ENCODE peak calls at places on chromosomes 5 and 9, in eight cellular contexts. One of them, this sample, is unnamed. For H3K9me3 and H3K36me3, the result is how much of the 10 kb centered on the place peaks cover.

GRCh38 chr9:135239769-135240141 is 152.3 kb downstream of the OLFM1 start:
- DNase-seq in neural progenitor cell: no peak
- DNase-seq in body of pancreas: no peak
- DNase-seq in CD4-positive, CD25-positive, alpha-beta regulatory T cell: no peak
- DNase-seq in SK-N-SH: no peak
- DNase-seq in DND-41: no peak
- DNase-seq in CD4-positive, alpha-beta memory T cell: no peak
- DNase-seq in transverse colon: no peak
- DNase-seq in this sample: no peak

GRCh38 chr5:137754236-137754960 is at the start of gene HNRNPA0:
- DNase-seq in neural progenitor cell: peak
- DNase-seq in CD4-positive, alpha-beta memory T cell: peak
- DNase-seq in SK-N-SH: peak
- DNase-seq in CD4-positive, CD25-positive, alpha-beta regulatory T cell: peak
- DNase-seq in DND-41: peak
- DNase-seq in body of pancreas: peak
- DNase-seq in transverse colon: peak
- DNase-seq in this sample: peak

GRCh38 chr5:128304791-128305190 is 221.2 kb downstream of the SLC12A2 start:
- DNase-seq in CD4-positive, CD25-positive, alpha-beta regulatory T cell: no peak
- DNase-seq in transverse colon: no peak
- DNase-seq in neural progenitor cell: no peak
- DNase-seq in DND-41: no peak
- DNase-seq in SK-N-SH: no peak
- DNase-seq in CD4-positive, alpha-beta memory T cell: no peak
- DNase-seq in body of pancreas: no peak
- DNase-seq in this sample: no peak

GRCh38 chr9:136858844-136859757 is 7.0 kb downstream of the MAMDC4 start:
- DNase-seq in transverse colon: peak
- DNase-seq in SK-N-SH: no peak
- DNase-seq in body of pancreas: peak
- DNase-seq in CD4-positive, CD25-positive, alpha-beta regulatory T cell: no peak
- DNase-seq in DND-41: no peak
- DNase-seq in neural progenitor cell: no peak
- DNase-seq in CD4-positive, alpha-beta memory T cell: no peak
- DNase-seq in this sample: no peak

GRCh38 chr9:124849801-124850200 is 3.5 kb upstream of the WDR38 start:
- DNase-seq in CD4-positive, CD25-positive, alpha-beta regulatory T cell: no peak
- DNase-seq in neural progenitor cell: no peak
- DNase-seq in CD4-positive, alpha-beta memory T cell: no peak
- DNase-seq in body of pancreas: no peak
- DNase-seq in SK-N-SH: no peak
- DNase-seq in transverse colon: no peak
- DNase-seq in DND-41: no peak
- DNase-seq in this sample: no peak

GRCh38 chr5:36599986-36600779 is 6.2 kb upstream of the SLC1A3 start:
- DNase-seq in DND-41: no peak
- DNase-seq in CD4-positive, CD25-positive, alpha-beta regulatory T cell: no peak
- DNase-seq in neural progenitor cell: no peak
- DNase-seq in CD4-positive, alpha-beta memory T cell: no peak
- DNase-seq in SK-N-SH: no peak
- DNase-seq in body of pancreas: no peak
- DNase-seq in transverse colon: no peak
- DNase-seq in this sample: no peak

GRCh38 chr5:51484326-51484725 is 101.1 kb downstream of the ISL1 start:
- DNase-seq in CD4-positive, CD25-positive, alpha-beta regulatory T cell: no peak
- DNase-seq in CD4-positive, alpha-beta memory T cell: no peak
- DNase-seq in body of pancreas: no peak
- DNase-seq in DND-41: no peak
- DNase-seq in SK-N-SH: no peak
- DNase-seq in neural progenitor cell: no peak
- DNase-seq in transverse colon: no peak
- DNase-seq in this sample: no peak

GRCh38 chr9:115939065-115939765 is 214.4 kb upstream of the PAPPA start:
- DNase-seq in body of pancreas: no peak
- DNase-seq in transverse colon: no peak
- DNase-seq in CD4-positive, CD25-positive, alpha-beta regulatory T cell: no peak
- DNase-seq in neural progenitor cell: no peak
- DNase-seq in DND-41: no peak
- DNase-seq in SK-N-SH: no peak
- DNase-seq in CD4-positive, alpha-beta memory T cell: no peak
- DNase-seq in this sample: no peak

GRCh38 chr5:172868924-172869565 is 35.0 kb downstream of the ERGIC1 start:
- DNase-seq in neural progenitor cell: no peak
- DNase-seq in transverse colon: peak
- DNase-seq in CD4-positive, alpha-beta memory T cell: no peak
- DNase-seq in CD4-positive, CD25-positive, alpha-beta regulatory T cell: no peak
- DNase-seq in body of pancreas: peak
- DNase-seq in DND-41: no peak
- DNase-seq in SK-N-SH: peak
- DNase-seq in this sample: no peak

GRCh38 chr9:137235424-137236237 is 4.9 kb downstream of the SLC34A3 start:
- DNase-seq in SK-N-SH: no peak
- DNase-seq in body of pancreas: no peak
- DNase-seq in CD4-positive, CD25-positive, alpha-beta regulatory T cell: no peak
- DNase-seq in neural progenitor cell: no peak
- DNase-seq in transverse colon: no peak
- DNase-seq in DND-41: no peak
- DNase-seq in CD4-positive, alpha-beta memory T cell: no peak
- DNase-seq in this sample: no peak

GRCh38 chr5:173909205-173909604 is 21.1 kb downstream of the CPEB4 start:
- DNase-seq in SK-N-SH: no peak
- DNase-seq in transverse colon: no peak
- DNase-seq in body of pancreas: no peak
- DNase-seq in CD4-positive, alpha-beta memory T cell: no peak
- DNase-seq in DND-41: no peak
- DNase-seq in neural progenitor cell: no peak
- DNase-seq in CD4-positive, CD25-positive, alpha-beta regulatory T cell: no peak
- DNase-seq in this sample: no peak

GRCh38 chr5:158383485-158383884 is 524.5 kb upstream of the CLINT1 start:
- DNase-seq in DND-41: no peak
- DNase-seq in CD4-positive, CD25-positive, alpha-beta regulatory T cell: no peak
- DNase-seq in transverse colon: no peak
- DNase-seq in CD4-positive, alpha-beta memory T cell: no peak
- DNase-seq in SK-N-SH: no peak
- DNase-seq in neural progenitor cell: no peak
- DNase-seq in body of pancreas: no peak
- DNase-seq in this sample: no peak

GRCh38 chr9:88342246-88342645 is 46.0 kb upstream of the SPIN1 start:
- DNase-seq in CD4-positive, alpha-beta memory T cell: no peak
- DNase-seq in neural progenitor cell: no peak
- DNase-seq in CD4-positive, CD25-positive, alpha-beta regulatory T cell: no peak
- DNase-seq in SK-N-SH: no peak
- DNase-seq in DND-41: no peak
- DNase-seq in body of pancreas: no peak
- DNase-seq in transverse colon: no peak
- DNase-seq in this sample: no peak

GRCh38 chr5:113574417-113574816 is 60.9 kb downstream of the YTHDC2 start:
- DNase-seq in transverse colon: no peak
- DNase-seq in DND-41: no peak
- DNase-seq in CD4-positive, alpha-beta memory T cell: no peak
- DNase-seq in neural progenitor cell: no peak
- DNase-seq in CD4-positive, CD25-positive, alpha-beta regulatory T cell: no peak
- DNase-seq in body of pancreas: no peak
- DNase-seq in SK-N-SH: no peak
- DNase-seq in this sample: no peak

GRCh38 chr9:97848237-97848581 is 4.8 kb upstream of the FOXE1 start:
- DNase-seq in body of pancreas: no peak
- DNase-seq in neural progenitor cell: peak
- DNase-seq in SK-N-SH: peak
- DNase-seq in CD4-positive, alpha-beta memory T cell: no peak
- DNase-seq in DND-41: no peak
- DNase-seq in transverse colon: no peak
- DNase-seq in CD4-positive, CD25-positive, alpha-beta regulatory T cell: no peak
- DNase-seq in this sample: no peak

GRCh38 chr5:5063533-5063953 is 76.6 kb upstream of the ADAMTS16 start:
- DNase-seq in body of pancreas: no peak
- DNase-seq in CD4-positive, CD25-positive, alpha-beta regulatory T cell: no peak
- DNase-seq in SK-N-SH: peak
- DNase-seq in transverse colon: no peak
- DNase-seq in CD4-positive, alpha-beta memory T cell: no peak
- DNase-seq in DND-41: no peak
- DNase-seq in neural progenitor cell: peak
- DNase-seq in this sample: no peak

GRCh38 chr5:121497176-121497575 is 354.5 kb upstream of the FTMT start:
- DNase-seq in CD4-positive, alpha-beta memory T cell: no peak
- DNase-seq in SK-N-SH: no peak
- DNase-seq in body of pancreas: no peak
- DNase-seq in CD4-positive, CD25-positive, alpha-beta regulatory T cell: no peak
- DNase-seq in neural progenitor cell: peak
- DNase-seq in DND-41: no peak
- DNase-seq in transverse colon: no peak
- DNase-seq in this sample: no peak

GRCh38 chr9:137156567-137157375 is 13.1 kb downstream of the LRRC26 start:
- DNase-seq in CD4-positive, CD25-positive, alpha-beta regulatory T cell: peak
- DNase-seq in DND-41: peak
- DNase-seq in body of pancreas: no peak
- DNase-seq in transverse colon: peak
- DNase-seq in CD4-positive, alpha-beta memory T cell: peak
- DNase-seq in neural progenitor cell: peak
- DNase-seq in SK-N-SH: peak
- DNase-seq in this sample: no peak

GRCh38 chr5:34452170-34452828 is 203.8 kb upstream of the RAI14 start:
- DNase-seq in transverse colon: no peak
- DNase-seq in SK-N-SH: no peak
- DNase-seq in CD4-positive, alpha-beta memory T cell: no peak
- DNase-seq in neural progenitor cell: peak
- DNase-seq in CD4-positive, CD25-positive, alpha-beta regulatory T cell: no peak
- DNase-seq in body of pancreas: peak
- DNase-seq in DND-41: no peak
- DNase-seq in this sample: no peak

GRCh38 chr9:21812415-21812814 is 10.0 kb downstream of the MTAP start:
- DNase-seq in SK-N-SH: no peak
- DNase-seq in CD4-positive, CD25-positive, alpha-beta regulatory T cell: no peak
- DNase-seq in CD4-positive, alpha-beta memory T cell: no peak
- DNase-seq in neural progenitor cell: no peak
- DNase-seq in body of pancreas: no peak
- DNase-seq in DND-41: no peak
- DNase-seq in transverse colon: no peak
- DNase-seq in this sample: no peak

GRCh38 chr9:7154650-7155049 is 396.9 kb downstream of the KDM4C start:
- DNase-seq in neural progenitor cell: no peak
- DNase-seq in SK-N-SH: peak
- DNase-seq in transverse colon: no peak
- DNase-seq in CD4-positive, CD25-positive, alpha-beta regulatory T cell: no peak
- DNase-seq in CD4-positive, alpha-beta memory T cell: no peak
- DNase-seq in DND-41: no peak
- DNase-seq in body of pancreas: no peak
- DNase-seq in this sample: no peak

GRCh38 chr5:74188341-74188740 is 452.2 kb downstream of the ENC1 start:
- DNase-seq in body of pancreas: no peak
- DNase-seq in transverse colon: no peak
- DNase-seq in CD4-positive, alpha-beta memory T cell: no peak
- DNase-seq in DND-41: no peak
- DNase-seq in SK-N-SH: no peak
- DNase-seq in CD4-positive, CD25-positive, alpha-beta regulatory T cell: no peak
- DNase-seq in neural progenitor cell: no peak
- DNase-seq in this sample: no peak

DNA sequence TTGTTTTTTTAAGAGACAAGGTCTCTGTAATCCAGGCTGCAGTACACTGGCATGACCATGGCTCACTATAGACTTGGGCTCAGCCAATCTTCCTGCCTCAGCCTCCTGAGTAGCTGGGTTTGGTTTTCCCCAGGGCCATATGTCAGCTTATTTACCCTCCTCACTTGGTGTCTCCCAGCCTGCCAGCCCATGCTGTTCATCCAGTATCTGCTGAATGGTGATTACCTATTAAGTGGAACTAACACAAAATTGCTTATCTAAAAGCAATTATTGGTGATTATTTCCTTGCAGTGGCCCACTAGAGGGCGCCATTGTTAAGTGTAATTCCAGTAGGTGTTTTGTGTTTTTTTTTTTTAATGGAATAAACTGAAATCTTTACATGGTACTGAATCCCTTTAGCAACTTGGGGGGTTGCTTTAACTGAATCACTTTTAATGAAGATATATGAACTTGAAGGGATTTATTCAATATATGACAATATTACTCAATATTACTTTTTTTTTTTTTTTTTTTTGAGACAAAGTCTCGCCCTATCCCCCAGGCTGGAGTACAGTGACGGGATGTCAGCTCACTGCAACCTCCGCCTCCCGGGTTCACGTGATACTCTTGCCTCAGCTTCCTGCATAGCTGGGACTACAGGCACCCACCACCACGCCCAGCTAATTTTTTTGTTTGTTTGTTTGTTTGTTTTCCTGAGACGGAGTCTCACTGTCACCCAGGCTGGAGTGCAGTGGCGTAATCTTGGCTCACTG is 13.8 kb downstream of the EXOSC2 start:
- DNase-seq in CD4-positive, alpha-beta memory T cell: peak
- DNase-seq in transverse colon: peak
- DNase-seq in CD4-positive, CD25-positive, alpha-beta regulatory T cell: peak
- DNase-seq in SK-N-SH: peak
- DNase-seq in body of pancreas: peak
- DNase-seq in neural progenitor cell: peak
- DNase-seq in DND-41: peak
- DNase-seq in this sample: no peak
- H3K27ac ChIP-seq in CD4-positive, alpha-beta memory T cell: no peak
- H3K27ac ChIP-seq in transverse colon: no peak
- H3K27ac ChIP-seq in CD4-positive, CD25-positive, alpha-beta regulatory T cell: no peak
- H3K27ac ChIP-seq in SK-N-SH: peak
- H3K27ac ChIP-seq in body of pancreas: no peak
- H3K27ac ChIP-seq in neural progenitor cell: no peak
- H3K27ac ChIP-seq in DND-41: no peak
- H3K27ac ChIP-seq in this sample: no peak

GRCh38 chr5:2256646-2257288 is 374.0 kb upstream of the IRX4 start:
- DNase-seq in DND-41: no peak
- DNase-seq in CD4-positive, alpha-beta memory T cell: no peak
- DNase-seq in transverse colon: no peak
- DNase-seq in body of pancreas: no peak
- DNase-seq in neural progenitor cell: no peak
- DNase-seq in CD4-positive, CD25-positive, alpha-beta regulatory T cell: no peak
- DNase-seq in SK-N-SH: no peak
- DNase-seq in this sample: no peak
- H3K9me3 ChIP-seq in DND-41: under half
- H3K9me3 ChIP-seq in CD4-positive, alpha-beta memory T cell: under half
- H3K9me3 ChIP-seq in transverse colon: under half
- H3K9me3 ChIP-seq in body of pancreas: under half
- H3K9me3 ChIP-seq in neural progenitor cell: under half
- H3K9me3 ChIP-seq in CD4-positive, CD25-positive, alpha-beta regulatory T cell: under half
- H3K9me3 ChIP-seq in SK-N-SH: under half
- H3K9me3 ChIP-seq in this sample: under half

DNA sequence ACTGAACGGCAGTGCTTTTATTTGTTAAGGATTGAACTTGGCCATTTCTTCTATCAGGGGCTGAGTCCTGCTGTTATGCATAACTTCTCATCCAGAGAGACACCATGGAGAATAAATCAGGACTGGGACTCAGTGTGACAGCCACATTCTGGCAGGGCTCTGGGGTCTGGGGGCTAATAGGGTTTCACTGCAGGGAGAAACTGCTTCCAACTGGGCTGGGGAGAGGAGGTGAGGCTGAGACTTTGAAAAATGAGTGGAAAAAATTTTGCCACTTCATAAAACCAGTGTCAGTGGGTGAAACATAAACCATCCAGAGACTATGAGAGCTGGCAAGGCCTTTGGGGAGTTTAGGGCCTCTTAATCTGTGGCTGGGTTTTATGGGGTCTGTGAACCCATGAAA is 95.6 kb upstream of the ALDH1B1 start:
- DNase-seq in neural progenitor cell: no peak
- DNase-seq in body of pancreas: no peak
- DNase-seq in CD4-positive, CD25-positive, alpha-beta regulatory T cell: no peak
- DNase-seq in SK-N-SH: no peak
- DNase-seq in transverse colon: no peak
- DNase-seq in DND-41: no peak
- DNase-seq in CD4-positive, alpha-beta memory T cell: no peak
- DNase-seq in this sample: no peak
- H3K36me3 ChIP-seq in neural progenitor cell: under half
- H3K36me3 ChIP-seq in body of pancreas: under half
- H3K36me3 ChIP-seq in CD4-positive, CD25-positive, alpha-beta regulatory T cell: under half
- H3K36me3 ChIP-seq in SK-N-SH: under half
- H3K36me3 ChIP-seq in transverse colon: under half
- H3K36me3 ChIP-seq in DND-41: under half
- H3K36me3 ChIP-seq in CD4-positive, alpha-beta memory T cell: under half
- H3K36me3 ChIP-seq in this sample: under half

GRCh38 chr5:130398825-130399224 is 494.6 kb downstream of the CHSY3 start:
- DNase-seq in SK-N-SH: no peak
- DNase-seq in CD4-positive, alpha-beta memory T cell: no peak
- DNase-seq in body of pancreas: no peak
- DNase-seq in transverse colon: no peak
- DNase-seq in neural progenitor cell: no peak
- DNase-seq in DND-41: no peak
- DNase-seq in CD4-positive, CD25-positive, alpha-beta regulatory T cell: no peak
- DNase-seq in this sample: no peak
- H3K27ac ChIP-seq in SK-N-SH: no peak
- H3K27ac ChIP-seq in CD4-positive, alpha-beta memory T cell: no peak
- H3K27ac ChIP-seq in body of pancreas: no peak
- H3K27ac ChIP-seq in transverse colon: no peak
- H3K27ac ChIP-seq in neural progenitor cell: no peak
- H3K27ac ChIP-seq in DND-41: no peak
- H3K27ac ChIP-seq in CD4-positive, CD25-positive, alpha-beta regulatory T cell: no peak
- H3K27ac ChIP-seq in this sample: no peak

This sample was measured in esophagus squamous epithelium.